ENCODE peak calls at places on chromosomes 5 and 9, in eight cellular contexts. R is fibroblast of lung; I is endothelial cell of umbilical vein; P is NCI-H1092; B is thyroid gland; M is NCI-H2029 treated with DMSO at 0.1 percent for 48 hours; D is effector memory CD8-positive, alpha-beta T cell; X is astrocyte of the cerebellum. Y is an unnamed sample.
A peak's percentile ranks its signal among the peaks of the same experiment; 100 is the strongest.

GRCh38 chr5:180802325-180803180 is at the start of gene MGAT1:
- DNase-seq in I (peak; percentile 87), M (no peak), X (no peak), D (peak; percentile 68), B (peak; percentile 83), R (peak; percentile 88), P (peak; percentile 4), Y (peak; percentile 67)

GRCh38 chr9:84271004-84271886 is 69.3 kb downstream of the SLC28A3 start:
- DNase-seq in R (peak; percentile 79), I (peak; percentile 12), B (peak; percentile 96), M (no peak), X (no peak), D (no peak), P (no peak), Y (peak; percentile 20)

GRCh38 chr5:31410089-31410488 is 121.8 kb downstream of the DROSHA start:
- DNase-seq in I (no peak), P (no peak), M (no peak), B (no peak), R (no peak), X (no peak), D (no peak), Y (no peak)

GRCh38 chr5:54229041-54229780 is 81.2 kb downstream of the ARL15 start:
- DNase-seq in R (peak; percentile 63), M (peak; percentile 39), I (peak; percentile 62), D (peak; percentile 70), P (peak; percentile 49), B (peak; percentile 71), X (peak; percentile 32), Y (peak; percentile 44)

GRCh38 chr5:110517396-110517795 is 209.1 kb downstream of the TMEM232 start:
- DNase-seq in R (no peak), P (no peak), D (no peak), B (no peak), M (no peak), I (no peak), X (no peak), Y (no peak)

GRCh38 chr9:7315746-7316457 is 483.7 kb downstream of the DMAC1 start:
- DNase-seq in B (no peak), P (no peak), M (no peak), X (no peak), I (no peak), R (peak; percentile 70), D (no peak), Y (no peak)

GRCh38 chr5:59553992-59554391 is 339.5 kb downstream of the PDE4D start:
- DNase-seq in D (no peak), M (no peak), P (no peak), R (no peak), B (no peak), X (no peak), I (no peak), Y (no peak)

GRCh38 chr5:43396762-43397304 is 15.4 kb downstream of the CCL28 start:
- DNase-seq in M (peak; percentile 14), X (no peak), I (peak; percentile 26), B (peak; percentile 87), R (peak; percentile 30), P (no peak), D (peak; percentile 54), Y (peak; percentile 69)

GRCh38 chr9:133160742-133161541 is 2.8 kb downstream of the GBGT1 start:
- DNase-seq in P (peak; percentile 38), R (peak; percentile 81), B (peak; percentile 72), X (no peak), M (peak; percentile 18), I (peak; percentile 56), D (peak; percentile 47), Y (peak; percentile 30)

GRCh38 chr9:278651-279050 is 64.0 kb downstream of the DOCK8 start:
- DNase-seq in D (peak; percentile 15), I (no peak), P (no peak), B (no peak), R (no peak), X (no peak), M (no peak), Y (peak; percentile 30)

GRCh38 chr5:173317091-173317685 is 11.0 kb downstream of the STC2 start:
- DNase-seq in B (no peak), M (no peak), R (no peak), I (no peak), X (no peak), D (no peak), P (no peak), Y (no peak)

GRCh38 chr9:113918697-113919390 is 42.7 kb downstream of the ZNF618 start:
- DNase-seq in X (no peak), P (no peak), M (no peak), R (no peak), I (no peak), D (no peak), B (no peak), Y (no peak)

GRCh38 chr9:121660367-121660766 is 8.9 kb downstream of the DAB2IP start:
- DNase-seq in D (no peak), M (no peak), P (no peak), R (no peak), I (no peak), X (no peak), B (no peak), Y (no peak)

GRCh38 chr9:78692871-78693270 is 395.9 kb downstream of the PSAT1 start:
- DNase-seq in P (no peak), M (no peak), I (no peak), D (no peak), X (no peak), B (no peak), R (no peak), Y (no peak)

GRCh38 chr9:91949293-91949945 is 609 bp downstream of the ROR2 start:
- DNase-seq in M (no peak), R (no peak), P (no peak), D (peak; percentile 1), I (no peak), X (no peak), B (peak; percentile 58), Y (no peak)

GRCh38 chr9:123296174-123296573 is 27.8 kb upstream of the STRBP start:
- DNase-seq in M (no peak), P (no peak), X (no peak), B (no peak), D (no peak), I (no peak), R (no peak), Y (no peak)

GRCh38 chr5:52502591-52502990 is 285.1 kb upstream of the ITGA1 start:
- DNase-seq in X (no peak), R (no peak), D (no peak), B (no peak), M (no peak), I (no peak), P (no peak), Y (no peak)

GRCh38 chr9:133377721-133378216 is 1.6 kb downstream of the STKLD1 start:
- DNase-seq in I (no peak), R (no peak), B (no peak), P (no peak), X (no peak), D (no peak), M (no peak), Y (no peak)

GRCh38 chr9:68763104-68763503 is 58.1 kb downstream of the PIP5K1B start:
- DNase-seq in X (no peak), P (no peak), M (no peak), D (no peak), R (no peak), B (no peak), I (no peak), Y (no peak)

GRCh38 chr5:169945831-169946261 is 34.4 kb downstream of the INSYN2B start:
- DNase-seq in D (no peak), X (peak; percentile 46), R (peak; percentile 94), P (peak; percentile 49), I (peak; percentile 61), M (peak; percentile 72), B (peak; percentile 10), Y (no peak)

GRCh38 chr5:35608881-35609779 is 8.5 kb upstream of the SPEF2 start:
- DNase-seq in X (no peak), B (no peak), D (no peak), R (no peak), M (no peak), I (no peak), P (no peak), Y (no peak)

GRCh38 chr9:77307166-77307565 is 129.8 kb downstream of the VPS13A start:
- DNase-seq in M (no peak), I (no peak), R (no peak), P (no peak), D (no peak), B (no peak), X (no peak), Y (no peak)

GRCh38 chr9:34375901-34376595 is 650 bp downstream of the MYORG start:
- DNase-seq in P (peak; percentile 31), D (peak; percentile 52), M (no peak), I (peak; percentile 42), B (peak; percentile 69), X (no peak), R (no peak), Y (peak; percentile 52)

Y was measured in CD4-positive, CD25-positive, alpha-beta regulatory T cell.